ENCODE peak calls at places on chromosomes 4 and X, in six cellular contexts. B is breast epithelium, Y is pancreas, G is H9, U is transverse colon, V is trophoblast cell. D is an unnamed sample.

GRCh38 chr4:19379318-19379717 is 872.4 kb upstream of the SLIT2 start:
- DNase-seq in B (no peak), Y (no peak), G (no peak), U (no peak), V (no peak), D (no peak)

GRCh38 chr4:122604146-122604545 is 16.7 kb downstream of the IL21 start:
- DNase-seq in B (no peak), Y (no peak), G (no peak), U (no peak), V (peak; percentile 50), D (no peak)

GRCh38 chrX:65985922-65986588 is 53.8 kb downstream of the VSIG4 start:
- DNase-seq in B (no peak), Y (peak; percentile 2), G (peak; percentile 40), U (peak; percentile 12), V (peak; percentile 21), D (peak; percentile 20)

GRCh38 chrX:32451954-32452518 is 759.3 kb downstream of the DMD start:
- DNase-seq in B (no peak), Y (no peak), G (no peak), U (no peak), V (no peak), D (no peak)

GRCh38 chrX:48864210-48864609 is 28.8 kb upstream of the PCSK1N start:
- DNase-seq in B (no peak), Y (no peak), G (no peak), U (no peak), V (no peak), D (peak; percentile 74)

GRCh38 chr4:19711871-19712270 is 539.8 kb upstream of the SLIT2 start:
- DNase-seq in B (no peak), Y (no peak), G (no peak), U (no peak), V (no peak), D (no peak)

GRCh38 chr4:48429709-48430474 is 53.3 kb upstream of the SLC10A4 start:
- DNase-seq in B (no peak), Y (no peak), G (no peak), U (no peak), V (no peak), D (no peak)

GRCh38 chr4:61200991-61201526 is 933 bp downstream of the ADGRL3 start:
- DNase-seq in B (no peak), Y (no peak), G (peak; percentile 52), U (no peak), V (no peak), D (no peak)

GRCh38 chrX:101260435-101260834 is 30.7 kb downstream of the TAF7L start:
- DNase-seq in B (no peak), Y (no peak), G (peak; percentile 39), U (no peak), V (no peak), D (no peak)

GRCh38 chr4:5821665-5822358 is 71.1 kb downstream of the CRMP1 start:
- DNase-seq in B (no peak), Y (no peak), G (peak; percentile 78), U (no peak), V (no peak), D (no peak)

GRCh38 chrX:126820700-126821420 is 1.3 kb downstream of the PRR32 start:
- DNase-seq in B (no peak), Y (no peak), G (peak; percentile 56), U (no peak), V (peak; percentile 2), D (no peak)

GRCh38 chr4:73894021-73894420 is 24.8 kb downstream of the CXCL1 start:
- DNase-seq in B (no peak), Y (no peak), G (no peak), U (no peak), V (no peak), D (no peak)

GRCh38 chr4:69999420-69999819 is 3.7 kb downstream of the STATH start:
- DNase-seq in B (no peak), Y (no peak), G (no peak), U (no peak), V (no peak), D (no peak)

GRCh38 chr4:118113220-118113619 is 78.9 kb downstream of the NDST3 start:
- DNase-seq in B (no peak), Y (no peak), G (no peak), U (no peak), V (no peak), D (no peak)

GRCh38 chr4:163462556-163462955 is 11.0 kb downstream of the TKTL2 start:
- DNase-seq in B (no peak), Y (no peak), G (no peak), U (no peak), V (no peak), D (no peak)

GRCh38 chr4:148425327-148426110 is 16.7 kb downstream of the NR3C2 start:
- DNase-seq in B (no peak), Y (no peak), G (no peak), U (no peak), V (no peak), D (no peak)

GRCh38 chr4:173547889-173548288 is 17.9 kb upstream of the HAND2 start:
- DNase-seq in B (no peak), Y (no peak), G (no peak), U (no peak), V (no peak), D (no peak)

GRCh38 chrX:126137899-126138298 is 28.2 kb downstream of the DCAF12L2 start:
- DNase-seq in B (no peak), Y (no peak), G (no peak), U (no peak), V (no peak), D (no peak)

GRCh38 chr4:3215733-3216132 is 33.2 kb upstream of the MSANTD1 start:
- DNase-seq in B (peak; percentile 20), Y (no peak), G (no peak), U (no peak), V (no peak), D (no peak)

GRCh38 chrX:107551546-107551945 is 76.8 kb upstream of the PRPS1 start:
- DNase-seq in B (no peak), Y (no peak), G (no peak), U (no peak), V (no peak), D (no peak)

GRCh38 chr4:153114771-153115321 is 89.4 kb upstream of the TRIM2 start:
- DNase-seq in B (no peak), Y (no peak), G (no peak), U (no peak), V (peak; percentile 6), D (no peak)

GRCh38 chr4:179662522-179662921 is 2220.3 kb upstream of the AGA start:
- DNase-seq in B (no peak), Y (no peak), G (no peak), U (no peak), V (no peak), D (no peak)

GRCh38 chrX:23008431-23009099 is 8.8 kb downstream of the DDX53 start:
- DNase-seq in B (no peak), Y (peak; percentile 3), G (no peak), U (no peak), V (no peak), D (no peak)

DNA sequence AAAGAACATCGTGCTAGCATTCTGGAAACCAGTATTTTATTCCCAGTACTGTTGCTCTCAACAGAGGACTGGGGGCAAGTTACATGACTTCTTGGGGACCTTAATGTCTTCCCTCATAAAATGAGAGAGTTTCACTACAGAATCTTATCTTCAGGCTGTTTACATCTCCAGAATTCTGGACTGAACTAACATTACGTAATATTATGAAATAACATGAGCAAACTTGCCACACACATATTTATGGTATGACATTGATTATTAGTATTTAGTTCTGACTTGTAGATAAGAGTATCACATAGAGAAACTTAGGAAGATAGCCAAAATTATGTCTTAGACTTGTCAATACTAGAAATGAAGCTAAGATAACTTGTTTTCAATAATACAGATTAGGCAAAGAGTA is 68.0 kb downstream of the NFKB1 start:
- DNase-seq in B (no peak), Y (no peak), G (no peak), U (no peak), V (no peak), D (no peak)
- H3K27ac ChIP-seq in B (peak overlapping the region; percentile 1), Y (peak overlapping the region; percentile 22), G (no peak overlapping the region), U (no peak overlapping the region), V (no peak overlapping the region), D (no peak overlapping the region)

GRCh38 chrX:39811391-39811790 is 286.4 kb downstream of the BCOR start:
- DNase-seq in B (no peak), Y (peak; percentile 44), G (no peak), U (no peak), V (no peak), D (no peak)

GRCh38 chrX:39809326-39809725 is 288.4 kb downstream of the BCOR start:
- DNase-seq in B (no peak), Y (no peak), G (no peak), U (no peak), V (no peak), D (no peak)

GRCh38 chrX:39805825-39806224 is 291.9 kb downstream of the BCOR start:
- DNase-seq in B (no peak), Y (no peak), G (no peak), U (no peak), V (no peak), D (no peak)

GRCh38 chrX:39810901-39811300 is 286.9 kb downstream of the BCOR start:
- DNase-seq in B (no peak), Y (no peak), G (no peak), U (no peak), V (no peak), D (no peak)

DNA sequence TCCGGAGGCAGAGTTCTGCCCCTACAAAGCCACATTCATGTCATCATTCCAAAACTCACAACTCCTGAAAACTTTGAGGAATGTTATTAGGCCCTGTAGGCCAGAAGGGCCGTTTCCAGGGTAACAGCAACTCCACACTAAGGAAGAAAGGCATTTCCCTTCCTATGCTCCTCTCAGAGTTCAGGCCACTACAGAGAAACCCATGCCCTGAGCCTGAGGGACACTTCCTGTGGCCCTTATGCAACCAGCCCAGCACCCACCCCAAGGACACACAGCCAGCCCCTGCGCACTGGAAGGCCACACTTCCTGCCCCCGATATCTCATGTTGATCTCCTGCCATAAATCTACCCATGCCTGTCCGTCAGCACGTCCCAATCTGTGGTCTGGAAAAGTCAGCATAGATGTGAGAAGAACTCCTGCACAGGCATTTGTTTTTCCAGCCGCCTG is 289.3 kb downstream of the BCOR start:
- DNase-seq in B (no peak), Y (no peak), G (no peak), U (no peak), V (peak; percentile 85), D (no peak)
- H3K27ac ChIP-seq in B (peak overlapping the region; percentile 65), Y (no peak overlapping the region), G (no peak overlapping the region), U (peak overlapping the region; percentile 32), V (no peak overlapping the region), D (no peak overlapping the region)

DNA sequence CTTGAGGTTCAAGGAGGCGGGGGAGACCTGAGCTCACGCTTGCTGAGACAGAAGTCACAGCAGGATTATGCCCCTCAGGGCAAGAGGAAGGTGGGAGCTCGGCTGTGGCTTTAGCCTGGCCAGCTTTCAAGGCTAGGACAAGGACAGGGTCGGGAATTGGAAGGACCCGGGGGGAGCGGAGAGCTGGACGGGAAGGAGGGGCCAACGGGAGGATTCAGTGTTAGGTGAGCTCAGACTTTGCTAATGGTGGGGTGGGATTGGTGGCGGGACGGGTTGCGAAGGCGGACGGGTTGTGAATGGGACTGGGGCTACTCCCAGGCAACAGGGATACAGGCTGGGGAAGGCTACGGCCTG is 219 bp downstream of the RIBC1 start:
- DNase-seq in B (no peak), Y (no peak), G (no peak), U (no peak), V (no peak), D (no peak)
- H3K27ac ChIP-seq in B (peak overlapping the region; percentile 100), Y (peak overlapping the region; percentile 42), G (no peak overlapping the region), U (peak overlapping the region; percentile 95), V (no peak overlapping the region), D (no peak overlapping the region)

DNA sequence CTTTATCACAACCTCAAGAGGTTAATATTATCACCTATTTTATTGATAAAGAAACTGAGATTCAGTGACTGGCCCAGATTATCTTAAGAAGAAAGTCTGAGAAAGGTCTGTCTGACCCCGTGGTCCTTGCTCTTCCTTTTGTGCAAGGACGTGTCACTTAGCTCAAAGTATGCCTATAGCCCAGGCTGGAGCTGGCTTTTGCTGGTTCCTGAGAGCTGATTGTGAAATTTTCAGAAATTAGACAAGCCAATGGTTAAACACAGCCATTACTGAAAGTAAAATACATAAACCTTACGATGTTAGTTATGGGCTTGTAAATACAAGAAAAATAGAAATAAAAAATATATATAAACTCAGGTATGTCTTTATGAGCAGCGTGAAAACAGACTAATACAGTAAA is 70.1 kb downstream of the CHRNA9 start:
- DNase-seq in B (no peak), Y (no peak), G (no peak), U (no peak), V (no peak), D (no peak)
- H3K27ac ChIP-seq in B (peak overlapping the region; percentile 84), Y (peak overlapping the region; percentile 92), G (no peak overlapping the region), U (peak overlapping the region; percentile 78), V (peak overlapping the region; percentile 12), D (peak overlapping the region; percentile 94)